ENCODE peak calls at places on chromosomes 5 and 9, in four cellular contexts. One of them, this sample, is unnamed.

GRCh38 chr9:83972286-83972685 is 7.7 kb downstream of the HNRNPK start:
- DNase-seq in tibial nerve: no peak
- DNase-seq in A549: no peak
- DNase-seq in sigmoid colon: no peak
- DNase-seq in this sample: no peak

GRCh38 chr9:99294850-99295461 is 72.9 kb downstream of the SEC61B start:
- DNase-seq in sigmoid colon: no peak
- DNase-seq in A549: peak
- DNase-seq in tibial nerve: no peak
- DNase-seq in this sample: no peak

GRCh38 chr9:115980502-115980901 is 173.1 kb upstream of the PAPPA start:
- DNase-seq in sigmoid colon: no peak
- DNase-seq in tibial nerve: no peak
- DNase-seq in A549: no peak
- DNase-seq in this sample: no peak

GRCh38 chr5:96703384-96703910 is 41.3 kb downstream of the CAST start:
- DNase-seq in A549: no peak
- DNase-seq in tibial nerve: no peak
- DNase-seq in sigmoid colon: no peak
- DNase-seq in this sample: no peak

GRCh38 chr5:30650311-30650710 is 543.2 kb upstream of the CDH6 start:
- DNase-seq in sigmoid colon: no peak
- DNase-seq in tibial nerve: no peak
- DNase-seq in A549: no peak
- DNase-seq in this sample: no peak

GRCh38 chr5:99605904-99606303 is 677.1 kb upstream of the CHD1 start:
- DNase-seq in sigmoid colon: no peak
- DNase-seq in tibial nerve: no peak
- DNase-seq in A549: no peak
- DNase-seq in this sample: no peak

GRCh38 chr5:75951716-75952115 is 131.5 kb upstream of the SV2C start:
- DNase-seq in sigmoid colon: no peak
- DNase-seq in A549: no peak
- DNase-seq in tibial nerve: no peak
- DNase-seq in this sample: no peak

GRCh38 chr5:170143091-170143490 is 37.4 kb downstream of the FOXI1 start:
- DNase-seq in tibial nerve: no peak
- DNase-seq in A549: no peak
- DNase-seq in sigmoid colon: no peak
- DNase-seq in this sample: no peak

GRCh38 chr9:99563364-99563763 is 258.3 kb upstream of the NR4A3 start:
- DNase-seq in tibial nerve: no peak
- DNase-seq in sigmoid colon: no peak
- DNase-seq in A549: peak
- DNase-seq in this sample: no peak

GRCh38 chr9:112091805-112092204 is 83.3 kb downstream of the SUSD1 start:
- DNase-seq in A549: peak
- DNase-seq in tibial nerve: no peak
- DNase-seq in sigmoid colon: no peak
- DNase-seq in this sample: no peak

GRCh38 chr9:113578877-113579269 is 115.3 kb downstream of the RGS3 start:
- DNase-seq in sigmoid colon: no peak
- DNase-seq in tibial nerve: no peak
- DNase-seq in A549: peak
- DNase-seq in this sample: peak
- TF ChIP-seq POLR2A in sigmoid colon: no peak
- TF ChIP-seq POLR2A in tibial nerve: no peak
- TF ChIP-seq POLR2A in A549: no peak
- TF ChIP-seq POLR2A in this sample: no peak

DNA sequence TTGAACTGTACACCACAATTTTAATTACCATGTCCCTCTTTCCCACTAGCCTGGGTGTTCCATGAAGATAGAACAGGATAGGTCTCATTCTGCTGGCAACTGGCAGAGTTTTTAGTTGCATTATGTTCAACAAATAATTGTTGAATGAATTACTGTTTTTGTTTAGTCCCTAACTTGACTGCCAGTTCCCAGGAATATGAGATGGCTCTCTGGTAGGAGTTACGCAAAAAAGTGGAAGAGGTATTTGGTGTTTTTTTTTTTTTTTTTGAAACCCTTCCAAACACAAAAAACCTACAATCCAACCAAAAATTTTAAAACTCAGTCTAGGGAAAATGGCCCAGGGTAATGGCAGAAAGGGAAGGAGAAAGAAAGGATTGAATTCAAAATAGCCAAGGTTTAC is 153.6 kb downstream of the GNAQ start:
- DNase-seq in tibial nerve: no peak
- DNase-seq in sigmoid colon: no peak
- DNase-seq in A549: no peak
- DNase-seq in this sample: no peak
- TF ChIP-seq POLR2A in tibial nerve: no peak
- TF ChIP-seq POLR2A in sigmoid colon: no peak
- TF ChIP-seq POLR2A in A549: no peak
- TF ChIP-seq POLR2A in this sample: no peak

DNA sequence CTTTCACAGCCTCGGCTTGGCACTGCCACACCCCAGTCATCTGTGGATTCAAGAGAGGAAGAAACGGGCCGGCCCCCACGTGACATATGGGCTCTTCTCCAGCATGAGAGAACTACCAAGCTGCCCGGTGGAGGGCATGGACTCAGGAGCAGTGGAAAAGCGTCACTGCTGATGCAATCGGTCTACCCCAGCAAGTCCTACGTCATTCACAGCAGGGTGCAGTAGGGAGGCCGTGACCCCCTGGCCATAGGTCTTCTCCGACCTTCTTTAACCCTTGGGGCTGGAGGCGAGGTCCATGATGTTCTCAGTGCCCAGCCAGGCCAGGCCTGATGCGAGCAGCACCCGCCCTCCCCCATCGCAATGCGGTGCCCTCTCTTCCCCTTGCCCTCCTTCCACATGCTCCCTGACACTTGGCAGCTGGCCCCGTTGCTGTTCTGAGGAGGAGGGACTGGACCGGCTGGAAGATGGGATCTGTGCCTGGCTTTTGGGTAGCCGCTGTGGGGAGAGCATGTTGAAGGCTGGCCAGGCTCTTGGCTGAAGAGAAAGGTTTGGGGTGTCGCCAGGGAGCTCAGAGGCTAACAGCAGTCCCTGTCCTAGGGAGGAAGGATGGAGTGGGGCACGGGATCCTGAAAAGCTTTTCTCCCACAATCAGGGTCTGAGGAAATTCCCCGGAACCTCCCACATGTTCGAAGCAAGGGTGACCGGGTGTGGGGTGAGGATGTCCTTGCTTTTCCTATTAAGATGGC is 89.8 kb downstream of the LIFR start:
- DNase-seq in tibial nerve: peak
- DNase-seq in A549: peak
- DNase-seq in sigmoid colon: peak
- DNase-seq in this sample: no peak
- TF ChIP-seq POLR2A in tibial nerve: no peak
- TF ChIP-seq POLR2A in A549: no peak
- TF ChIP-seq POLR2A in sigmoid colon: no peak
- TF ChIP-seq POLR2A in this sample: no peak

GRCh38 chr5:50666261-50667078 is at the start of gene PARP8:
- DNase-seq in tibial nerve: peak
- DNase-seq in A549: no peak
- DNase-seq in sigmoid colon: peak
- DNase-seq in this sample: peak
- TF ChIP-seq POLR2A in tibial nerve: no peak
- TF ChIP-seq POLR2A in A549: no peak
- TF ChIP-seq POLR2A in sigmoid colon: no peak
- TF ChIP-seq POLR2A in this sample: peak

This sample was measured in esophagus squamous epithelium.